ENCODE peak calls at places on chromosomes 12 and 14, in six cellular contexts. W is NCI-H1436; U is CD4-positive, CD25-positive, alpha-beta regulatory T cell; T is GM12865; G is astrocyte of the spinal cord; I is fibroblast of lung. K is an unnamed sample.

GRCh38 chr14:98146416-98146815 is 1125.6 kb downstream of the BCL11B start:
- DNase-seq in W (no peak), U (no peak), T (no peak), G (no peak), I (no peak), K (no peak)

GRCh38 chr14:49017451-49017850 is 568.7 kb downstream of the RPS29 start:
- DNase-seq in W (no peak), U (no peak), T (no peak), G (no peak), I (no peak), K (no peak)

GRCh38 chr14:72604133-72604532 is 289.8 kb downstream of the DPF3 start:
- DNase-seq in W (no peak), U (no peak), T (no peak), G (no peak), I (no peak), K (no peak)

GRCh38 chr12:111418594-111418880 is 12.8 kb downstream of the SH2B3 start:
- DNase-seq in W (no peak), U (no peak), T (no peak), G (no peak), I (no peak), K (no peak)

GRCh38 chr14:104353921-104354701 is 215.7 kb downstream of the KIF26A start:
- DNase-seq in W (no peak), U (no peak), T (no peak), G (no peak), I (no peak), K (no peak)

GRCh38 chr14:101243587-101244338 is 317.5 kb upstream of the DIO3 start:
- DNase-seq in W (no peak), U (no peak), T (no peak), G (no peak), I (no peak), K (no peak)

GRCh38 chr14:36617824-36618223 is 35.4 kb upstream of the NKX2-8 start:
- DNase-seq in W (no peak), U (no peak), T (no peak), G (no peak), I (no peak), K (no peak)

GRCh38 chr12:111768159-111768895 is 1.6 kb downstream of the ALDH2 start:
- DNase-seq in W (no peak), U (no peak), T (no peak), G (no peak), I (no peak), K (no peak)

GRCh38 chr14:31611778-31612433 is 50.7 kb downstream of the NUBPL start:
- DNase-seq in W (no peak), U (no peak), T (no peak), G (no peak), I (no peak), K (no peak)

GRCh38 chr12:89907659-89908058 is 199.0 kb upstream of the ATP2B1 start:
- DNase-seq in W (no peak), U (no peak), T (no peak), G (no peak), I (peak), K (no peak)

GRCh38 chr12:47838286-47838931 is 18.7 kb upstream of the HDAC7 start:
- DNase-seq in W (peak), U (no peak), T (peak), G (peak), I (no peak), K (no peak)

GRCh38 chr14:100524233-100524932 is 62.8 kb downstream of the BEGAIN start:
- DNase-seq in W (no peak), U (no peak), T (no peak), G (no peak), I (no peak), K (no peak)

GRCh38 chr14:102474934-102475333 is 34.6 kb downstream of the ANKRD9 start:
- DNase-seq in W (no peak), U (no peak), T (no peak), G (peak), I (peak), K (no peak)

GRCh38 chr12:4626543-4626942 is 22.3 kb downstream of the AKAP3 start:
- DNase-seq in W (no peak), U (no peak), T (no peak), G (no peak), I (no peak), K (no peak)

GRCh38 chr12:48197967-48198618 is 5.0 kb downstream of the OR10AD1 start:
- DNase-seq in W (peak), U (peak), T (peak), G (peak), I (peak), K (peak)

GRCh38 chr14:90678420-90678819 is 137.8 kb downstream of the TTC7B start:
- DNase-seq in W (no peak), U (no peak), T (no peak), G (no peak), I (peak), K (no peak)

GRCh38 chr12:42585175-42585845 is 4.2 kb downstream of the PRICKLE1 start:
- DNase-seq in W (no peak), U (no peak), T (no peak), G (no peak), I (peak), K (no peak)

GRCh38 chr12:51773145-51773869 is 75.2 kb downstream of the FIGNL2 start:
- DNase-seq in W (no peak), U (no peak), T (no peak), G (peak), I (peak), K (peak)

GRCh38 chr12:50102186-50102585 is 1.6 kb upstream of the GPD1 start:
- DNase-seq in W (no peak), U (no peak), T (no peak), G (no peak), I (no peak), K (no peak)

GRCh38 chr12:75959060-75959459 is 72.5 kb downstream of the PHLDA1 start:
- DNase-seq in W (no peak), U (no peak), T (no peak), G (no peak), I (no peak), K (no peak)

GRCh38 chr14:74979442-74980397 is 23.0 kb upstream of the EIF2B2 start:
- DNase-seq in W (no peak), U (no peak), T (no peak), G (peak), I (peak), K (no peak)

GRCh38 chr14:23129759-23130316 is 10.8 kb upstream of the CEBPE start:
- DNase-seq in W (no peak), U (no peak), T (no peak), G (no peak), I (no peak), K (no peak)

GRCh38 chr14:35480119-35480769 is 53.7 kb upstream of the INSM2 start:
- DNase-seq in W (no peak), U (no peak), T (peak), G (no peak), I (peak), K (no peak)

GRCh38 chr12:48744251-48745008 is 27.9 kb upstream of the CCNT1 start:
- DNase-seq in W (no peak), U (no peak), T (no peak), G (no peak), I (no peak), K (no peak)

GRCh38 chr12:51421266-51421884 is 3.3 kb upstream of the SLC4A8 start:
- DNase-seq in W (peak), U (peak), T (peak), G (peak), I (peak), K (peak)

GRCh38 chr12:45989857-45990467 is 412 bp downstream of the SCAF11 start:
- DNase-seq in W (peak), U (peak), T (peak), G (peak), I (peak), K (no peak)

GRCh38 chr12:105369014-105369413 is 38.5 kb downstream of the C12orf75 start:
- DNase-seq in W (no peak), U (no peak), T (no peak), G (peak), I (peak), K (no peak)

GRCh38 chr12:18242380-18243089 is 18.8 kb upstream of the PIK3C2G start:
- DNase-seq in W (no peak), U (no peak), T (no peak), G (no peak), I (no peak), K (no peak)

GRCh38 chr12:76871751-76872150 is 7.1 kb downstream of the CSRP2 start:
- DNase-seq in W (no peak), U (no peak), T (no peak), G (no peak), I (peak), K (no peak)

GRCh38 chr12:131348226-131349010 is 362.5 kb upstream of the SFSWAP start:
- DNase-seq in W (no peak), U (no peak), T (no peak), G (no peak), I (no peak), K (no peak)

GRCh38 chr12:47636908-47637780 is 68.7 kb downstream of the RPAP3 start:
- DNase-seq in W (peak), U (peak), T (peak), G (no peak), I (no peak), K (peak)

GRCh38 chr12:44464180-44464579 is 411.9 kb downstream of the NELL2 start:
- DNase-seq in W (no peak), U (no peak), T (no peak), G (no peak), I (no peak), K (no peak)

GRCh38 chr12:1126089-1126488 is 135.1 kb downstream of the ERC1 start:
- DNase-seq in W (no peak), U (no peak), T (peak), G (no peak), I (no peak), K (no peak)

GRCh38 chr12:51748235-51748634 is 100.3 kb downstream of the FIGNL2 start:
- DNase-seq in W (no peak), U (no peak), T (no peak), G (no peak), I (no peak), K (no peak)

GRCh38 chr12:47400251-47400650 is 305.6 kb downstream of the RPAP3 start:
- DNase-seq in W (no peak), U (no peak), T (no peak), G (no peak), I (peak), K (no peak)

K was measured in HL-60.